ENCODE peak calls at places on chromosomes 7 and 10, in four cellular contexts. One of them, this sample, is unnamed.

GRCh38 chr7:150311711-150312110 is 11.4 kb upstream of the LRRC61 start:
- DNase-seq in WTC11: no peak
- DNase-seq in K562: no peak
- DNase-seq in HepG2: no peak
- DNase-seq in this sample: no peak

GRCh38 chr7:74417419-74417971 is 36.2 kb upstream of the GTF2IRD1 start:
- DNase-seq in K562: peak
- DNase-seq in HepG2: peak
- DNase-seq in WTC11: peak
- DNase-seq in this sample: peak

GRCh38 chr7:732094-732541 is 5.0 kb upstream of the PRKAR1B start:
- DNase-seq in WTC11: peak
- DNase-seq in K562: peak
- DNase-seq in HepG2: peak
- DNase-seq in this sample: peak

GRCh38 chr10:132443998-132444876 is 47.2 kb downstream of the PWWP2B start:
- DNase-seq in HepG2: no peak
- DNase-seq in WTC11: no peak
- DNase-seq in K562: peak
- DNase-seq in this sample: no peak

GRCh38 chr10:68301790-68302502 is 29.9 kb upstream of the HNRNPH3 start:
- DNase-seq in WTC11: no peak
- DNase-seq in K562: peak
- DNase-seq in HepG2: peak
- DNase-seq in this sample: peak

GRCh38 chr10:97916586-97916985 is 66.9 kb downstream of the GOLGA7B start:
- DNase-seq in WTC11: no peak
- DNase-seq in K562: no peak
- DNase-seq in HepG2: no peak
- DNase-seq in this sample: no peak

GRCh38 chr7:11177793-11178192 is 204.1 kb downstream of the PHF14 start:
- DNase-seq in HepG2: no peak
- DNase-seq in K562: no peak
- DNase-seq in WTC11: no peak
- DNase-seq in this sample: no peak

GRCh38 chr10:86344281-86344680 is 22.3 kb downstream of the GRID1 start:
- DNase-seq in K562: no peak
- DNase-seq in HepG2: no peak
- DNase-seq in WTC11: no peak
- DNase-seq in this sample: no peak

GRCh38 chr10:42975005-42975493 is 101.8 kb upstream of the RET start:
- DNase-seq in K562: no peak
- DNase-seq in HepG2: no peak
- DNase-seq in WTC11: peak
- DNase-seq in this sample: no peak
- TF ChIP-seq ELF4 in K562: no peak
- TF ChIP-seq ELF4 in HepG2: no peak
- TF ChIP-seq ELF4 in WTC11: no peak
- TF ChIP-seq ELF4 in this sample: no peak

GRCh38 chr7:157547102-157547501 is 210.3 kb downstream of the DNAJB6 start:
- DNase-seq in WTC11: no peak
- DNase-seq in K562: no peak
- DNase-seq in HepG2: no peak
- DNase-seq in this sample: no peak

GRCh38 chr7:157547611-157548010 is 210.8 kb downstream of the DNAJB6 start:
- DNase-seq in HepG2: no peak
- DNase-seq in WTC11: no peak
- DNase-seq in K562: no peak
- DNase-seq in this sample: no peak

GRCh38 chr7:157550300-157551275 is 213.8 kb downstream of the DNAJB6 start:
- DNase-seq in WTC11: peak
- DNase-seq in HepG2: no peak
- DNase-seq in K562: no peak
- DNase-seq in this sample: no peak

GRCh38 chr7:157549612-157550299 is 213.0 kb downstream of the DNAJB6 start:
- DNase-seq in HepG2: no peak
- DNase-seq in K562: no peak
- DNase-seq in WTC11: no peak
- DNase-seq in this sample: no peak

DNA sequence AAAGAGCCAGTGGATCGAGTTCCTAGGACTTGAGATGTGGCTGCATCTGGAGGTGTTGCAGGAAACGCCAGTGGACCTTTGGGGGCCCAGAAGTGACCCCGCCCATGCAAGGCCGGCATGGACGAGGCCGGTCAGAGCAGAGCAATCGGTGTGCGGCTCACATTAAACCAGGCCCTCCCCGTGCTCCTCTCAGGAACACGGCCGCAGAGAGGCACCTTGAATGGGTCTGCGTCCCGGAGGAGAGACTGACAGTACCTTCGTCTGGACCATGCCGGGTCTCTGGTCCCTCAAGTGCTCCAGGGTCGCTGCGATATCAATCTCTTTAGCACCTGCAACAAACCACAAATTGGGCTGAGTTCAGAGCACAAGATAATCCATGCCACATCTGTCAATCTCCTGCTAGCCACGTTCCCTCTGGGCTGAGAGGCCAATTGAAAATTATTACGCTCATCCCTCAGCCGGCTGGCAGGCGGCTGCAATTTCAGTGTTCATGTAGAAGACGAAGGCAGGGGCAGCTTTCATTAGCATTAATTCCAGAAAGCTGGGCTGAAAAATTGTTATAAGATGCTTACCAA is 212.0 kb downstream of the DNAJB6 start:
- DNase-seq in HepG2: no peak
- DNase-seq in K562: no peak
- DNase-seq in WTC11: no peak
- DNase-seq in this sample: no peak
- TF ChIP-seq ELF4 in HepG2: no peak
- TF ChIP-seq ELF4 in K562: no peak
- TF ChIP-seq ELF4 in WTC11: no peak
- TF ChIP-seq ELF4 in this sample: no peak

DNA sequence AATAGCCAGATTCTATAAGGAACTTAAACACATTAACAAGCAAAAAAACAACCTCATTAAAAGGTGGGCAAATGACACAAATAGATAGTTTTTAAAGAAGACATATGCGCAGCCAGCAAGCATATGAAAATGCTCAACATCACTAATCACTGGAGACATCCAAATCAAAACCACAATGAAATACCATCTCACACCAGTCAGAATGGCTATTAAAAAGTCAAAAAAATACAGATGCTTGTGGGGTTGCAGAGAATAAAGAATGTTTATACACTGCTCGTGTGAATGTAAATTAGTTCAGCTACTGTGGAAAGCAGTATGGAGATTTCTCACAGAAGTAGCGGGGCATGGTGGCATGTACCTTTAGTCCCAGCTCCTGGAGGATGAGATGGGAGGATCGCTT is 164.0 kb downstream of the CHRM2 start:
- DNase-seq in WTC11: no peak
- DNase-seq in K562: no peak
- DNase-seq in HepG2: no peak
- DNase-seq in this sample: no peak
- TF ChIP-seq ELF4 in WTC11: no peak
- TF ChIP-seq ELF4 in K562: no peak
- TF ChIP-seq ELF4 in HepG2: no peak
- TF ChIP-seq ELF4 in this sample: no peak

GRCh38 chr7:122140918-122141317 is 3.1 kb downstream of the AASS start:
- DNase-seq in WTC11: no peak
- DNase-seq in K562: no peak
- DNase-seq in HepG2: no peak
- DNase-seq in this sample: no peak

GRCh38 chr7:122136033-122136432 is 8.0 kb downstream of the AASS start:
- DNase-seq in K562: no peak
- DNase-seq in HepG2: no peak
- DNase-seq in WTC11: no peak
- DNase-seq in this sample: no peak

GRCh38 chr7:122136639-122137253 is 7.3 kb downstream of the AASS start:
- DNase-seq in HepG2: no peak
- DNase-seq in K562: no peak
- DNase-seq in WTC11: no peak
- DNase-seq in this sample: no peak

GRCh38 chr7:122135275-122135674 is 8.8 kb downstream of the AASS start:
- DNase-seq in HepG2: no peak
- DNase-seq in WTC11: no peak
- DNase-seq in K562: no peak
- DNase-seq in this sample: no peak

GRCh38 chr7:122137291-122138077 is 6.6 kb downstream of the AASS start:
- DNase-seq in HepG2: no peak
- DNase-seq in K562: no peak
- DNase-seq in WTC11: no peak
- DNase-seq in this sample: no peak
- TF ChIP-seq ELF4 in HepG2: no peak
- TF ChIP-seq ELF4 in K562: no peak
- TF ChIP-seq ELF4 in WTC11: no peak
- TF ChIP-seq ELF4 in this sample: no peak

GRCh38 chr7:69213882-69214281 is 384.4 kb upstream of the AUTS2 start:
- DNase-seq in K562: no peak
- DNase-seq in HepG2: no peak
- DNase-seq in WTC11: no peak
- DNase-seq in this sample: no peak
- TF ChIP-seq ELF4 in K562: no peak
- TF ChIP-seq ELF4 in HepG2: no peak
- TF ChIP-seq ELF4 in WTC11: no peak
- TF ChIP-seq ELF4 in this sample: no peak

GRCh38 chr7:66319373-66319979 is 114.3 kb downstream of the TPST1 start:
- DNase-seq in K562: no peak
- DNase-seq in WTC11: no peak
- DNase-seq in HepG2: no peak
- DNase-seq in this sample: no peak

GRCh38 chr7:66326501-66327180 is 121.5 kb downstream of the TPST1 start:
- DNase-seq in WTC11: no peak
- DNase-seq in HepG2: no peak
- DNase-seq in K562: no peak
- DNase-seq in this sample: no peak

GRCh38 chr7:66323114-66323513 is 118.0 kb downstream of the TPST1 start:
- DNase-seq in WTC11: no peak
- DNase-seq in HepG2: no peak
- DNase-seq in K562: no peak
- DNase-seq in this sample: no peak

GRCh38 chr7:66321283-66321682 is 116.1 kb downstream of the TPST1 start:
- DNase-seq in WTC11: no peak
- DNase-seq in HepG2: no peak
- DNase-seq in K562: no peak
- DNase-seq in this sample: no peak
- TF ChIP-seq ELF4 in WTC11: no peak
- TF ChIP-seq ELF4 in HepG2: no peak
- TF ChIP-seq ELF4 in K562: no peak
- TF ChIP-seq ELF4 in this sample: no peak

GRCh38 chr7:90433221-90433620 is 30.0 kb downstream of the CLDN12 start:
- DNase-seq in WTC11: no peak
- DNase-seq in HepG2: no peak
- DNase-seq in K562: no peak
- DNase-seq in this sample: no peak

GRCh38 chr7:90430614-90431445 is 27.6 kb downstream of the CLDN12 start:
- DNase-seq in HepG2: no peak
- DNase-seq in K562: no peak
- DNase-seq in WTC11: peak
- DNase-seq in this sample: no peak

GRCh38 chr7:90432752-90433151 is 29.5 kb downstream of the CLDN12 start:
- DNase-seq in HepG2: no peak
- DNase-seq in K562: no peak
- DNase-seq in WTC11: no peak
- DNase-seq in this sample: no peak
- TF ChIP-seq ELF4 in HepG2: no peak
- TF ChIP-seq ELF4 in K562: no peak
- TF ChIP-seq ELF4 in WTC11: no peak
- TF ChIP-seq ELF4 in this sample: no peak

GRCh38 chr10:71131096-71131495 is 81.3 kb upstream of the UNC5B start:
- DNase-seq in K562: no peak
- DNase-seq in WTC11: no peak
- DNase-seq in HepG2: no peak
- DNase-seq in this sample: no peak
- TF ChIP-seq ELF4 in K562: no peak
- TF ChIP-seq ELF4 in WTC11: no peak
- TF ChIP-seq ELF4 in HepG2: no peak
- TF ChIP-seq ELF4 in this sample: no peak

DNA sequence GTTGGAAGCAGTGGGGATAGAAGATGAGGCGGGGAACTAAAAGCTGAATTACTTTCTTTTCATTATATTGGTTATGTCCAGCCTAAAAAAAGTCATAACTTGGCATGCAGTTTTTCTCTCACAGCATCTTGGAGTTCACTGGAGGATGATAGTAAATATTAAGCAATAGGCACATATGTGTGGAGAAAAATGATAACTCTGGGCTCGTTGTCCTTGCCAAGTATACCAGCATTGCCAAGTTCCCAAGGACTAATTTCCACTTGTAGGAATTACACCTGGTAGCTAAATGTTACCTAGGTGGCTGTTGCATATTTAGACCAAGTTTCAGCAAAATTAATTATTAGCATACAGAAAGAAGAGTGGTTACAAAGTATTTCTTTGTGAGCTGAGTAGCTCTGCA is 1007.6 kb downstream of the ANKRD7 start:
- DNase-seq in WTC11: no peak
- DNase-seq in K562: no peak
- DNase-seq in HepG2: no peak
- DNase-seq in this sample: no peak
- TF ChIP-seq ELF4 in WTC11: no peak
- TF ChIP-seq ELF4 in K562: no peak
- TF ChIP-seq ELF4 in HepG2: no peak
- TF ChIP-seq ELF4 in this sample: no peak

GRCh38 chr7:132650498-132650897 is 74.2 kb upstream of the PLXNA4 start:
- DNase-seq in WTC11: no peak
- DNase-seq in HepG2: no peak
- DNase-seq in K562: no peak
- DNase-seq in this sample: no peak

GRCh38 chr7:132655071-132655761 is 78.9 kb upstream of the PLXNA4 start:
- DNase-seq in WTC11: peak
- DNase-seq in K562: peak
- DNase-seq in HepG2: no peak
- DNase-seq in this sample: no peak

GRCh38 chr7:132652507-132652906 is 76.2 kb upstream of the PLXNA4 start:
- DNase-seq in HepG2: no peak
- DNase-seq in WTC11: no peak
- DNase-seq in K562: no peak
- DNase-seq in this sample: no peak

GRCh38 chr7:132654150-132654549 is 77.9 kb upstream of the PLXNA4 start:
- DNase-seq in K562: peak
- DNase-seq in HepG2: no peak
- DNase-seq in WTC11: peak
- DNase-seq in this sample: peak

DNA sequence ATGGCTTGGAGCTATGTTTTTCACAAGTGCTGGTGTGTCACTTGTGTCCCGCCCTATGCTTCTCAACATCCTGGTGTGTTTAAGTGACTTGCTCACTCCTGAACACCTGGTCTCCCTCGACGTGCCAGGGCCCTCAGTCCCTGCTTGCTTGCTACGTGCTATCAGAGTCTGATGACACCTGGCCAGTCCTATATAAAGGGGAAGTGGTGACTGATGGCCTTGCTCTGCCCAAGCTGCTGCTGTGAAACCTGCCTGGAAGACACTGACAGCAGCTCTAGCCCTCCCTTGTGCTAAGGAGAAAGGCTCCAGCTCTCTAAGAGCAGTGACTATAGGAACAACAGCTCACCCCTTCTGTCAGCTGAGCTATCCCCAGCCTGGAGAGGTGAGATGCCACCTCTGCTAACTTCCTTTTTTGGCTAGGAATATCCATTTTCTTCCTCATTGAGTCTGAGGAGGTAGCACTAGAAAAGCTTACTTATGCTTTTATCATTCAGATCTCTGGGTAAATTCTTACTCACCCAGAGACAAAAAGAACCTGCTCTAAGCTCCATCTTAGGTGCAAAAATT is 77.2 kb upstream of the PLXNA4 start:
- DNase-seq in K562: no peak
- DNase-seq in HepG2: no peak
- DNase-seq in WTC11: no peak
- DNase-seq in this sample: no peak
- TF ChIP-seq ELF4 in K562: no peak
- TF ChIP-seq ELF4 in HepG2: no peak
- TF ChIP-seq ELF4 in WTC11: no peak
- TF ChIP-seq ELF4 in this sample: no peak